ENCODE peak calls at places on chromosome 22, in nine cellular contexts. R, J, H, Z, Q, T, C, L and V are unnamed samples.
A peak's percentile ranks its signal among the peaks of the same experiment; 100 is the strongest.

GRCh38 chr22:40325315-40325714 is 21.0 kb upstream of the ADSL start:
- DNase-seq in C (no peak), J (no peak), Z (no peak), H (no peak), T (no peak), L (no peak), Q (no peak), R (no peak), V (no peak)

GRCh38 chr22:26394787-26395186 is 34.3 kb upstream of the ASPHD2 start:
- DNase-seq in R (no peak), H (no peak), T (no peak), Z (no peak), L (no peak), J (no peak), Q (no peak), C (no peak), V (no peak)

GRCh38 chr22:35638408-35638807 is 9.8 kb upstream of the APOL6 start:
- DNase-seq in T (no peak), H (no peak), C (peak; percentile 93), R (peak; percentile 92), Z (peak; percentile 62), Q (no peak), J (no peak), L (no peak), V (peak; percentile 39)

GRCh38 chr22:32606181-32606580 is 131.6 kb downstream of the FBXO7 start:
- DNase-seq in J (no peak), L (no peak), C (no peak), H (no peak), T (no peak), R (no peak), Q (no peak), Z (no peak), V (no peak)

GRCh38 chr22:32352681-32353080 is 5.0 kb upstream of the RFPL3 start:
- DNase-seq in J (peak; percentile 4), Z (no peak), H (peak; percentile 13), C (no peak), T (no peak), R (no peak), L (no peak), Q (no peak), V (no peak)

GRCh38 chr22:26565181-26565580 is 24.8 kb downstream of the TPST2 start:
- DNase-seq in Q (no peak), J (no peak), Z (no peak), T (no peak), H (no peak), R (no peak), C (no peak), L (no peak), V (peak; percentile 82)

GRCh38 chr22:37604875-37605274 is 3.8 kb upstream of the GGA1 start:
- DNase-seq in L (no peak), H (no peak), T (no peak), J (no peak), Q (no peak), C (no peak), R (no peak), Z (no peak), V (no peak)

GRCh38 chr22:27523711-27524110 is 277.8 kb downstream of the MN1 start:
- DNase-seq in R (no peak), H (no peak), T (no peak), J (no peak), Z (no peak), C (no peak), Q (no peak), L (no peak), V (no peak)

GRCh38 chr22:38872172-38872830 is at the start of gene CBX6:
- DNase-seq in L (peak; percentile 93), T (peak; percentile 58), R (peak; percentile 98), Q (peak; percentile 87), C (peak; percentile 98), J (peak; percentile 91), H (peak; percentile 96), Z (peak; percentile 94), V (peak; percentile 97)

GRCh38 chr22:34975721-34976120 is 90.2 kb upstream of the ISX start:
- DNase-seq in Q (no peak), R (no peak), L (peak; percentile 3), Z (no peak), C (no peak), T (no peak), J (peak; percentile 6), H (peak; percentile 64), V (no peak)

GRCh38 chr22:41132555-41132954 is 40.2 kb downstream of the EP300 start:
- DNase-seq in Z (no peak), L (no peak), R (peak; percentile 53), J (no peak), Q (no peak), T (no peak), C (no peak), H (no peak), V (no peak)

GRCh38 chr22:44405661-44406060 is 92.4 kb downstream of the RTL6 start:
- DNase-seq in J (no peak), L (no peak), Z (no peak), H (no peak), C (no peak), T (no peak), R (no peak), Q (no peak), V (no peak)

GRCh38 chr22:27594474-27595134 is 207.0 kb downstream of the MN1 start:
- DNase-seq in Z (no peak), T (no peak), L (peak; percentile 54), R (no peak), H (no peak), J (no peak), Q (no peak), C (no peak), V (no peak)

GRCh38 chr22:38464992-38465672 is 2.8 kb upstream of the KDELR3 start:
- DNase-seq in R (no peak), T (no peak), Q (no peak), L (no peak), Z (no peak), J (no peak), C (no peak), H (no peak), V (peak; percentile 32)

GRCh38 chr22:48918585-48919186 is 909.0 kb downstream of the BRD1 start:
- DNase-seq in C (no peak), T (no peak), L (no peak), Z (no peak), J (no peak), R (no peak), Q (no peak), H (no peak), V (no peak)

GRCh38 chr22:32328306-32329201 is 29.1 kb upstream of the RFPL3 start:
- DNase-seq in T (no peak), L (no peak), J (no peak), H (no peak), Z (no peak), R (no peak), C (no peak), Q (no peak), V (no peak)

DNA sequence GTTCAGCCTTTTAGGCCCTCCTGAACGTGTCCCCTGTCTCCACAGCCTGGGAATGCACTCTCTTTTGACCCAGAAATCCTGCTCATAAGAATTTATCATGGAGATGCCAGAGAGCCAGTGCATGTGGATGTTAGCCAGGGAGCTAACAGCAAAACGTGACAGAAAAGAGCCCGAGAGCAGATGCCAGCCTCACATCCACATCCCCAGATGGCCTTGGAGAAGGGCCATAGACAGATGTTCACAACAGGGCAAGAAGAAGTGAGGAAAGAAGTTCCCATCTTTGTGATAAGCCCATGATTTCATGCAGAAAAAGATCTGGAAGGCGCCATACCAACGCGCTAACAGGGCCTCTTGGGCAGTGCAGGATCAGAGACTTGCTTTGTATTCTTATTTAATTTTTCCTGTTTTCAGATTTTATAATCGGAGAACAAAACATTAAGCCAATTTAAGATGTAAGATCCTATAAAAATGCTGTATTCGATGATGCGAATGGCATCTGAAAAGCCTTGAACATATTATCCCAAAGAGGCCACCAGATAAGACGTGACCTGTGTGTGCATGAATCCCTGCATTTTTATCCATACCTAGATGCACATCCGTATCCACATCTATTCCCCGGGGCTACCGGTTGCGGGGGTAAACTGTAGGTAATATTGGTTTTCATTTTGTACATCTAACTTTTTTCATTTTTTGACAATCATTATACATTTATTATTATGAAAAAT is 48.7 kb downstream of the IGLL5 start:
- DNase-seq in L (no peak), H (no peak), C (no peak), R (no peak), Q (no peak), Z (no peak), T (no peak), J (no peak), V (no peak)
- H3K27ac ChIP-seq in L (no peak overlapping the region), H (no peak overlapping the region), C (no peak overlapping the region), R (no peak overlapping the region), Q (no peak overlapping the region), Z (no peak overlapping the region), T (no peak overlapping the region), J (no peak overlapping the region), V (no peak overlapping the region)

DNA sequence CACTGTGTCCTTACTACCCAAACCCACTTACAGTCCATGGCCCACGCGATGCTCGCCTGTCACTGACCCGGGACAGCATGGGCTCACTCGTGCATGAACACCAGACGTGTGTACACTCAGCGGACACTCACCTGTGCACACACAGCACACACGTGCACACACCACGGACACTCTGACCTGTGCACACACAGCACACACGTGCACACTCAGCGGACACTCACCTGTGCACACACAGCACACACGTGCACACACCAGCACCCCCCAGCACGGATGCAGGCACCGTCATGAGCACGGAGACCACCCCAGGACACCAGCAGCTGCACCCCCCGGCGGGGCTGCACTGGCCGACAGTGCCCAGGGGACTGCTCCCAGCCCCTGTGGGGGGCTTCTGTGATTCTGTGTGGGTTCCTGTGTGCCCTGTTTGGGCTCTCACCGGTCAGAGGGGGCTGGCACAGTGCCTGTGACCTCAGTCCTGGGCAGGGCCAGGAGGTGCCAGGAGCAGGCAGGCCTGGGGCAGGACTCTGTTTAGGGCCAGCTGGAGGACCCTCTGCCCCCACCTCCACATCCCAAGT is 20.2 kb downstream of the CRELD2 start:
- DNase-seq in H (no peak), L (no peak), J (no peak), Q (no peak), R (no peak), C (no peak), Z (no peak), T (no peak), V (no peak)
- H3K27ac ChIP-seq in H (no peak overlapping the region), L (no peak overlapping the region), J (no peak overlapping the region), Q (no peak overlapping the region), R (no peak overlapping the region), C (peak overlapping the region; percentile 99), Z (peak overlapping the region; percentile 73), T (no peak overlapping the region), V (no peak overlapping the region)

DNA sequence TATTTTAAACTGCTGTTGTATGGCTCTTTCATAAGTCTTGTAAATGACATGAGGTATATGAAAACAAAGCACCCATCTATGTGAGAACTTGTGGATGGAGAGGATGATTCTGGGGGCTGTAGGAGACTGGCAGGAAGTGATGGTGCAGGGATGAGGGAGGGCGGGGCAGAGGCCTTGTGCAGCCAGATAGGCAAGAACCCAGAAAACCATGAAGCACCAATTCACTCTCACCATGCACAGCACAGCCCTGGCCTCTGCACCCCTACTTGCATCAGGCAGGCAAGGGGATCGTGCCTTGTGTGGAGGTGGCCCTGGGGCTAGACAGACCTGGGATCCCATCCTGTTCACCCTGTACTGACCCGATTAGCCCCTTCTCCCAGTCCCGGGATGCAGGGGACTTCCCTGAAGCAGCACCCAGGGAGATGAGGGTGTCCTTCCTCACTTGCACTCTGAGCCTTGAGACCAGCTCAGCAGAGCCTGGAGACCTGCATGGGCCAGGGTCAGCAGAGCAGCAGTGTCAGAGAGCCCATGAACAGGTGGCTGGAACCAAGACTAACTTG is 85.5 kb downstream of the MORC2 start:
- DNase-seq in Q (no peak), J (no peak), H (no peak), T (no peak), C (peak; percentile 5), R (no peak), Z (no peak), L (peak; percentile 64), V (no peak)
- H3K27ac ChIP-seq in Q (no peak overlapping the region), J (no peak overlapping the region), H (no peak overlapping the region), T (no peak overlapping the region), C (no peak overlapping the region), R (no peak overlapping the region), Z (no peak overlapping the region), L (peak overlapping the region; percentile 41), V (no peak overlapping the region)

GRCh38 chr22:20243176-20243544 is 25.0 kb downstream of the RTN4R start:
- DNase-seq in H (no peak), Q (no peak), T (no peak), L (no peak), R (no peak), C (no peak), Z (no peak), J (no peak), V (no peak)
- H3K27ac ChIP-seq in H (no peak overlapping the region), Q (peak overlapping the region; percentile 49), T (no peak overlapping the region), L (no peak overlapping the region), R (no peak overlapping the region), C (peak overlapping the region; percentile 54), Z (peak overlapping the region; percentile 37), J (no peak overlapping the region), V (peak overlapping the region; percentile 41)